ENCODE peak calls at places on chromosomes 3 and 15, in seven cellular contexts. One of them, this sample, is unnamed.

GRCh38 chr3:7658294-7658693 is 797.4 kb downstream of the GRM7 start:
- DNase-seq in stimulated activated CD8-positive, alpha-beta memory T cell treated with anti-CD3 and anti-CD28 coated beads, Interleukin-12 subunit alpha, Interleukin-12 subunit beta, amount 100 ng/mL, for 4 hours: no peak
- DNase-seq in NCI-H1092 treated with DMSO at 0.1 percent for 48 hours: no peak
- DNase-seq in bronchial epithelial cell: no peak
- DNase-seq in GM10248: no peak
- DNase-seq in left ventricle myocardium superior: no peak
- DNase-seq in posterior cingulate gyrus: no peak
- DNase-seq in this sample: no peak

GRCh38 chr3:189355481-189356201 is 183.9 kb downstream of the TPRG1 start:
- DNase-seq in stimulated activated CD8-positive, alpha-beta memory T cell treated with anti-CD3 and anti-CD28 coated beads, Interleukin-12 subunit alpha, Interleukin-12 subunit beta, amount 100 ng/mL, for 4 hours: peak
- DNase-seq in left ventricle myocardium superior: no peak
- DNase-seq in GM10248: no peak
- DNase-seq in posterior cingulate gyrus: no peak
- DNase-seq in bronchial epithelial cell: peak
- DNase-seq in NCI-H1092 treated with DMSO at 0.1 percent for 48 hours: no peak
- DNase-seq in this sample: peak

GRCh38 chr3:164852866-164853265 is 225.4 kb downstream of the SI start:
- DNase-seq in left ventricle myocardium superior: no peak
- DNase-seq in stimulated activated CD8-positive, alpha-beta memory T cell treated with anti-CD3 and anti-CD28 coated beads, Interleukin-12 subunit alpha, Interleukin-12 subunit beta, amount 100 ng/mL, for 4 hours: no peak
- DNase-seq in GM10248: no peak
- DNase-seq in bronchial epithelial cell: no peak
- DNase-seq in posterior cingulate gyrus: no peak
- DNase-seq in NCI-H1092 treated with DMSO at 0.1 percent for 48 hours: no peak
- DNase-seq in this sample: no peak

GRCh38 chr3:122305818-122306621 is 19.0 kb upstream of the CSTA start:
- DNase-seq in GM10248: no peak
- DNase-seq in left ventricle myocardium superior: no peak
- DNase-seq in bronchial epithelial cell: peak
- DNase-seq in posterior cingulate gyrus: no peak
- DNase-seq in NCI-H1092 treated with DMSO at 0.1 percent for 48 hours: no peak
- DNase-seq in stimulated activated CD8-positive, alpha-beta memory T cell treated with anti-CD3 and anti-CD28 coated beads, Interleukin-12 subunit alpha, Interleukin-12 subunit beta, amount 100 ng/mL, for 4 hours: no peak
- DNase-seq in this sample: peak

GRCh38 chr15:90035095-90035834 is 34.1 kb downstream of the ZNF710 start:
- DNase-seq in GM10248: no peak
- DNase-seq in stimulated activated CD8-positive, alpha-beta memory T cell treated with anti-CD3 and anti-CD28 coated beads, Interleukin-12 subunit alpha, Interleukin-12 subunit beta, amount 100 ng/mL, for 4 hours: no peak
- DNase-seq in left ventricle myocardium superior: peak
- DNase-seq in posterior cingulate gyrus: no peak
- DNase-seq in NCI-H1092 treated with DMSO at 0.1 percent for 48 hours: peak
- DNase-seq in bronchial epithelial cell: peak
- DNase-seq in this sample: no peak

GRCh38 chr15:74664028-74664616 is 31.7 kb downstream of the EDC3 start:
- DNase-seq in left ventricle myocardium superior: peak
- DNase-seq in stimulated activated CD8-positive, alpha-beta memory T cell treated with anti-CD3 and anti-CD28 coated beads, Interleukin-12 subunit alpha, Interleukin-12 subunit beta, amount 100 ng/mL, for 4 hours: no peak
- DNase-seq in posterior cingulate gyrus: no peak
- DNase-seq in GM10248: no peak
- DNase-seq in NCI-H1092 treated with DMSO at 0.1 percent for 48 hours: no peak
- DNase-seq in bronchial epithelial cell: peak
- DNase-seq in this sample: peak

GRCh38 chr3:8637348-8637747 is 7.2 kb downstream of the SSUH2 start:
- DNase-seq in left ventricle myocardium superior: no peak
- DNase-seq in stimulated activated CD8-positive, alpha-beta memory T cell treated with anti-CD3 and anti-CD28 coated beads, Interleukin-12 subunit alpha, Interleukin-12 subunit beta, amount 100 ng/mL, for 4 hours: no peak
- DNase-seq in posterior cingulate gyrus: no peak
- DNase-seq in bronchial epithelial cell: no peak
- DNase-seq in GM10248: no peak
- DNase-seq in NCI-H1092 treated with DMSO at 0.1 percent for 48 hours: no peak
- DNase-seq in this sample: no peak

GRCh38 chr15:55297315-55297714 is 7.7 kb upstream of the RAB27A start:
- DNase-seq in GM10248: no peak
- DNase-seq in stimulated activated CD8-positive, alpha-beta memory T cell treated with anti-CD3 and anti-CD28 coated beads, Interleukin-12 subunit alpha, Interleukin-12 subunit beta, amount 100 ng/mL, for 4 hours: no peak
- DNase-seq in posterior cingulate gyrus: no peak
- DNase-seq in bronchial epithelial cell: no peak
- DNase-seq in left ventricle myocardium superior: no peak
- DNase-seq in NCI-H1092 treated with DMSO at 0.1 percent for 48 hours: no peak
- DNase-seq in this sample: no peak

GRCh38 chr15:95291878-95292472 is 1038.5 kb upstream of the NR2F2 start:
- DNase-seq in NCI-H1092 treated with DMSO at 0.1 percent for 48 hours: peak
- DNase-seq in stimulated activated CD8-positive, alpha-beta memory T cell treated with anti-CD3 and anti-CD28 coated beads, Interleukin-12 subunit alpha, Interleukin-12 subunit beta, amount 100 ng/mL, for 4 hours: no peak
- DNase-seq in left ventricle myocardium superior: no peak
- DNase-seq in posterior cingulate gyrus: no peak
- DNase-seq in GM10248: peak
- DNase-seq in bronchial epithelial cell: peak
- DNase-seq in this sample: peak

GRCh38 chr15:45842151-45842550 is 207.3 kb downstream of the SQOR start:
- DNase-seq in NCI-H1092 treated with DMSO at 0.1 percent for 48 hours: no peak
- DNase-seq in left ventricle myocardium superior: no peak
- DNase-seq in posterior cingulate gyrus: no peak
- DNase-seq in bronchial epithelial cell: no peak
- DNase-seq in stimulated activated CD8-positive, alpha-beta memory T cell treated with anti-CD3 and anti-CD28 coated beads, Interleukin-12 subunit alpha, Interleukin-12 subunit beta, amount 100 ng/mL, for 4 hours: no peak
- DNase-seq in GM10248: no peak
- DNase-seq in this sample: no peak

GRCh38 chr15:39095218-39095879 is 485.5 kb upstream of the THBS1 start:
- DNase-seq in stimulated activated CD8-positive, alpha-beta memory T cell treated with anti-CD3 and anti-CD28 coated beads, Interleukin-12 subunit alpha, Interleukin-12 subunit beta, amount 100 ng/mL, for 4 hours: no peak
- DNase-seq in NCI-H1092 treated with DMSO at 0.1 percent for 48 hours: no peak
- DNase-seq in GM10248: no peak
- DNase-seq in left ventricle myocardium superior: no peak
- DNase-seq in bronchial epithelial cell: peak
- DNase-seq in posterior cingulate gyrus: no peak
- DNase-seq in this sample: no peak

GRCh38 chr3:32315441-32315840 is 76.2 kb upstream of the CMTM7 start:
- DNase-seq in GM10248: no peak
- DNase-seq in stimulated activated CD8-positive, alpha-beta memory T cell treated with anti-CD3 and anti-CD28 coated beads, Interleukin-12 subunit alpha, Interleukin-12 subunit beta, amount 100 ng/mL, for 4 hours: no peak
- DNase-seq in posterior cingulate gyrus: no peak
- DNase-seq in bronchial epithelial cell: no peak
- DNase-seq in NCI-H1092 treated with DMSO at 0.1 percent for 48 hours: no peak
- DNase-seq in left ventricle myocardium superior: no peak
- DNase-seq in this sample: no peak

GRCh38 chr3:34001990-34002389 is 203.6 kb downstream of the PDCD6IP start:
- DNase-seq in left ventricle myocardium superior: no peak
- DNase-seq in GM10248: no peak
- DNase-seq in NCI-H1092 treated with DMSO at 0.1 percent for 48 hours: no peak
- DNase-seq in posterior cingulate gyrus: no peak
- DNase-seq in stimulated activated CD8-positive, alpha-beta memory T cell treated with anti-CD3 and anti-CD28 coated beads, Interleukin-12 subunit alpha, Interleukin-12 subunit beta, amount 100 ng/mL, for 4 hours: no peak
- DNase-seq in bronchial epithelial cell: peak
- DNase-seq in this sample: no peak

GRCh38 chr3:179146911-179147570 is 1.1 kb upstream of the PIK3CA start:
- DNase-seq in left ventricle myocardium superior: no peak
- DNase-seq in stimulated activated CD8-positive, alpha-beta memory T cell treated with anti-CD3 and anti-CD28 coated beads, Interleukin-12 subunit alpha, Interleukin-12 subunit beta, amount 100 ng/mL, for 4 hours: no peak
- DNase-seq in bronchial epithelial cell: peak
- DNase-seq in GM10248: peak
- DNase-seq in posterior cingulate gyrus: no peak
- DNase-seq in NCI-H1092 treated with DMSO at 0.1 percent for 48 hours: peak
- DNase-seq in this sample: peak

GRCh38 chr3:148852271-148853000 is 12.7 kb upstream of the CPA3 start:
- DNase-seq in stimulated activated CD8-positive, alpha-beta memory T cell treated with anti-CD3 and anti-CD28 coated beads, Interleukin-12 subunit alpha, Interleukin-12 subunit beta, amount 100 ng/mL, for 4 hours: no peak
- DNase-seq in NCI-H1092 treated with DMSO at 0.1 percent for 48 hours: no peak
- DNase-seq in GM10248: no peak
- DNase-seq in posterior cingulate gyrus: no peak
- DNase-seq in bronchial epithelial cell: no peak
- DNase-seq in left ventricle myocardium superior: no peak
- DNase-seq in this sample: no peak

GRCh38 chr3:127997961-127998360 is 54.3 kb upstream of the SEC61A1 start:
- DNase-seq in NCI-H1092 treated with DMSO at 0.1 percent for 48 hours: peak
- DNase-seq in stimulated activated CD8-positive, alpha-beta memory T cell treated with anti-CD3 and anti-CD28 coated beads, Interleukin-12 subunit alpha, Interleukin-12 subunit beta, amount 100 ng/mL, for 4 hours: no peak
- DNase-seq in GM10248: no peak
- DNase-seq in posterior cingulate gyrus: no peak
- DNase-seq in left ventricle myocardium superior: no peak
- DNase-seq in bronchial epithelial cell: peak
- DNase-seq in this sample: no peak

GRCh38 chr3:45306406-45307008 is 80.4 kb upstream of the TMEM158 start:
- DNase-seq in GM10248: no peak
- DNase-seq in bronchial epithelial cell: no peak
- DNase-seq in left ventricle myocardium superior: no peak
- DNase-seq in NCI-H1092 treated with DMSO at 0.1 percent for 48 hours: no peak
- DNase-seq in stimulated activated CD8-positive, alpha-beta memory T cell treated with anti-CD3 and anti-CD28 coated beads, Interleukin-12 subunit alpha, Interleukin-12 subunit beta, amount 100 ng/mL, for 4 hours: no peak
- DNase-seq in posterior cingulate gyrus: no peak
- DNase-seq in this sample: no peak

GRCh38 chr3:146589899-146590508 is 15.1 kb downstream of the PLSCR5 start:
- DNase-seq in GM10248: peak
- DNase-seq in stimulated activated CD8-positive, alpha-beta memory T cell treated with anti-CD3 and anti-CD28 coated beads, Interleukin-12 subunit alpha, Interleukin-12 subunit beta, amount 100 ng/mL, for 4 hours: no peak
- DNase-seq in left ventricle myocardium superior: no peak
- DNase-seq in posterior cingulate gyrus: no peak
- DNase-seq in bronchial epithelial cell: peak
- DNase-seq in NCI-H1092 treated with DMSO at 0.1 percent for 48 hours: peak
- DNase-seq in this sample: peak

GRCh38 chr15:39935241-39935640 is 1.3 kb downstream of the EIF2AK4 start:
- DNase-seq in GM10248: no peak
- DNase-seq in left ventricle myocardium superior: no peak
- DNase-seq in posterior cingulate gyrus: no peak
- DNase-seq in bronchial epithelial cell: no peak
- DNase-seq in stimulated activated CD8-positive, alpha-beta memory T cell treated with anti-CD3 and anti-CD28 coated beads, Interleukin-12 subunit alpha, Interleukin-12 subunit beta, amount 100 ng/mL, for 4 hours: no peak
- DNase-seq in NCI-H1092 treated with DMSO at 0.1 percent for 48 hours: no peak
- DNase-seq in this sample: no peak

GRCh38 chr3:45544719-45545296 is 49.7 kb upstream of the LIMD1 start:
- DNase-seq in left ventricle myocardium superior: no peak
- DNase-seq in GM10248: no peak
- DNase-seq in stimulated activated CD8-positive, alpha-beta memory T cell treated with anti-CD3 and anti-CD28 coated beads, Interleukin-12 subunit alpha, Interleukin-12 subunit beta, amount 100 ng/mL, for 4 hours: no peak
- DNase-seq in NCI-H1092 treated with DMSO at 0.1 percent for 48 hours: no peak
- DNase-seq in posterior cingulate gyrus: no peak
- DNase-seq in bronchial epithelial cell: no peak
- DNase-seq in this sample: no peak

GRCh38 chr3:4751057-4752051 is 227.9 kb upstream of the BHLHE40 start:
- DNase-seq in stimulated activated CD8-positive, alpha-beta memory T cell treated with anti-CD3 and anti-CD28 coated beads, Interleukin-12 subunit alpha, Interleukin-12 subunit beta, amount 100 ng/mL, for 4 hours: no peak
- DNase-seq in left ventricle myocardium superior: no peak
- DNase-seq in posterior cingulate gyrus: no peak
- DNase-seq in NCI-H1092 treated with DMSO at 0.1 percent for 48 hours: no peak
- DNase-seq in bronchial epithelial cell: peak
- DNase-seq in GM10248: peak
- DNase-seq in this sample: peak

GRCh38 chr3:42097166-42097946 is 6.2 kb downstream of the TRAK1 start:
- DNase-seq in posterior cingulate gyrus: no peak
- DNase-seq in bronchial epithelial cell: peak
- DNase-seq in stimulated activated CD8-positive, alpha-beta memory T cell treated with anti-CD3 and anti-CD28 coated beads, Interleukin-12 subunit alpha, Interleukin-12 subunit beta, amount 100 ng/mL, for 4 hours: no peak
- DNase-seq in NCI-H1092 treated with DMSO at 0.1 percent for 48 hours: no peak
- DNase-seq in GM10248: no peak
- DNase-seq in left ventricle myocardium superior: no peak
- DNase-seq in this sample: peak

GRCh38 chr15:60643490-60644040 is 164.6 kb upstream of the ICE2 start:
- DNase-seq in NCI-H1092 treated with DMSO at 0.1 percent for 48 hours: no peak
- DNase-seq in left ventricle myocardium superior: no peak
- DNase-seq in GM10248: no peak
- DNase-seq in stimulated activated CD8-positive, alpha-beta memory T cell treated with anti-CD3 and anti-CD28 coated beads, Interleukin-12 subunit alpha, Interleukin-12 subunit beta, amount 100 ng/mL, for 4 hours: no peak
- DNase-seq in posterior cingulate gyrus: no peak
- DNase-seq in bronchial epithelial cell: no peak
- DNase-seq in this sample: no peak

GRCh38 chr15:75565062-75565970 is 13.8 kb downstream of the PTPN9 start:
- DNase-seq in posterior cingulate gyrus: no peak
- DNase-seq in NCI-H1092 treated with DMSO at 0.1 percent for 48 hours: no peak
- DNase-seq in stimulated activated CD8-positive, alpha-beta memory T cell treated with anti-CD3 and anti-CD28 coated beads, Interleukin-12 subunit alpha, Interleukin-12 subunit beta, amount 100 ng/mL, for 4 hours: no peak
- DNase-seq in GM10248: no peak
- DNase-seq in left ventricle myocardium superior: no peak
- DNase-seq in bronchial epithelial cell: no peak
- DNase-seq in this sample: no peak

GRCh38 chr15:92653836-92654524 is 1.6 kb downstream of the FAM174B start:
- DNase-seq in NCI-H1092 treated with DMSO at 0.1 percent for 48 hours: peak
- DNase-seq in GM10248: no peak
- DNase-seq in posterior cingulate gyrus: no peak
- DNase-seq in stimulated activated CD8-positive, alpha-beta memory T cell treated with anti-CD3 and anti-CD28 coated beads, Interleukin-12 subunit alpha, Interleukin-12 subunit beta, amount 100 ng/mL, for 4 hours: no peak
- DNase-seq in left ventricle myocardium superior: no peak
- DNase-seq in bronchial epithelial cell: no peak
- DNase-seq in this sample: no peak

GRCh38 chr3:140470211-140470610 is 207.7 kb upstream of the TRIM42 start:
- DNase-seq in left ventricle myocardium superior: no peak
- DNase-seq in stimulated activated CD8-positive, alpha-beta memory T cell treated with anti-CD3 and anti-CD28 coated beads, Interleukin-12 subunit alpha, Interleukin-12 subunit beta, amount 100 ng/mL, for 4 hours: no peak
- DNase-seq in bronchial epithelial cell: no peak
- DNase-seq in GM10248: no peak
- DNase-seq in posterior cingulate gyrus: no peak
- DNase-seq in NCI-H1092 treated with DMSO at 0.1 percent for 48 hours: no peak
- DNase-seq in this sample: no peak